ENCODE peak calls at places on chromosomes 11 and 22, in seven cellular contexts. One of them, this sample, is unnamed.
A peak's percentile ranks its signal among the peaks of the same experiment; 100 is the strongest.

GRCh38 chr22:39144101-39144815 is 8.2 kb downstream of the CBX7 start:
- DNase-seq in immature natural killer cell: peak; percentile 77
- DNase-seq in NCI-H1417 treated with DMSO at 0.1 percent for 48 hours: no peak
- DNase-seq in posterior cingulate gyrus: no peak
- DNase-seq in IMR-90: peak; percentile 30
- DNase-seq in AG09319: no peak
- DNase-seq in HTR-8/SVneo: no peak
- DNase-seq in this sample: no peak

GRCh38 chr22:29359469-29359868 is 28.9 kb downstream of the AP1B1 start:
- DNase-seq in AG09319: peak; percentile 14
- DNase-seq in posterior cingulate gyrus: peak; percentile 33
- DNase-seq in IMR-90: peak; percentile 53
- DNase-seq in immature natural killer cell: no peak
- DNase-seq in HTR-8/SVneo: peak; percentile 57
- DNase-seq in NCI-H1417 treated with DMSO at 0.1 percent for 48 hours: no peak
- DNase-seq in this sample: peak; percentile 1

GRCh38 chr22:44622147-44622427 is 79.9 kb upstream of the PRR5 start:
- DNase-seq in IMR-90: no peak
- DNase-seq in posterior cingulate gyrus: no peak
- DNase-seq in immature natural killer cell: no peak
- DNase-seq in NCI-H1417 treated with DMSO at 0.1 percent for 48 hours: peak; percentile 49
- DNase-seq in HTR-8/SVneo: no peak
- DNase-seq in AG09319: no peak
- DNase-seq in this sample: no peak

GRCh38 chr11:112977620-112978212 is 16.5 kb downstream of the NCAM1 start:
- DNase-seq in IMR-90: peak; percentile 13
- DNase-seq in posterior cingulate gyrus: no peak
- DNase-seq in AG09319: no peak
- DNase-seq in HTR-8/SVneo: no peak
- DNase-seq in NCI-H1417 treated with DMSO at 0.1 percent for 48 hours: no peak
- DNase-seq in immature natural killer cell: no peak
- DNase-seq in this sample: no peak

GRCh38 chr22:42656578-42656977 is 7.4 kb upstream of the CYB5R3 start:
- DNase-seq in AG09319: no peak
- DNase-seq in NCI-H1417 treated with DMSO at 0.1 percent for 48 hours: no peak
- DNase-seq in IMR-90: no peak
- DNase-seq in posterior cingulate gyrus: no peak
- DNase-seq in immature natural killer cell: no peak
- DNase-seq in HTR-8/SVneo: no peak
- DNase-seq in this sample: no peak

GRCh38 chr11:114501901-114502300 is 57.8 kb downstream of the NXPE1 start:
- DNase-seq in posterior cingulate gyrus: no peak
- DNase-seq in HTR-8/SVneo: no peak
- DNase-seq in immature natural killer cell: no peak
- DNase-seq in NCI-H1417 treated with DMSO at 0.1 percent for 48 hours: no peak
- DNase-seq in IMR-90: no peak
- DNase-seq in AG09319: no peak
- DNase-seq in this sample: no peak

GRCh38 chr22:40436460-40437431 is 66.4 kb downstream of the SGSM3 start:
- DNase-seq in IMR-90: peak; percentile 74
- DNase-seq in NCI-H1417 treated with DMSO at 0.1 percent for 48 hours: no peak
- DNase-seq in posterior cingulate gyrus: no peak
- DNase-seq in immature natural killer cell: peak; percentile 48
- DNase-seq in HTR-8/SVneo: peak; percentile 29
- DNase-seq in AG09319: peak; percentile 23
- DNase-seq in this sample: no peak

GRCh38 chr11:46519351-46519750 is 74.5 kb downstream of the AMBRA1 start:
- DNase-seq in HTR-8/SVneo: no peak
- DNase-seq in IMR-90: no peak
- DNase-seq in immature natural killer cell: no peak
- DNase-seq in NCI-H1417 treated with DMSO at 0.1 percent for 48 hours: no peak
- DNase-seq in posterior cingulate gyrus: no peak
- DNase-seq in AG09319: no peak
- DNase-seq in this sample: no peak

GRCh38 chr11:34633990-34634725 is 13.3 kb downstream of the EHF start:
- DNase-seq in HTR-8/SVneo: no peak
- DNase-seq in NCI-H1417 treated with DMSO at 0.1 percent for 48 hours: no peak
- DNase-seq in AG09319: no peak
- DNase-seq in immature natural killer cell: peak; percentile 27
- DNase-seq in IMR-90: peak; percentile 51
- DNase-seq in posterior cingulate gyrus: no peak
- DNase-seq in this sample: no peak

GRCh38 chr11:130719516-130719915 is 196.8 kb downstream of the SNX19 start:
- DNase-seq in NCI-H1417 treated with DMSO at 0.1 percent for 48 hours: no peak
- DNase-seq in HTR-8/SVneo: peak; percentile 15
- DNase-seq in IMR-90: peak; percentile 71
- DNase-seq in AG09319: no peak
- DNase-seq in posterior cingulate gyrus: no peak
- DNase-seq in immature natural killer cell: no peak
- DNase-seq in this sample: no peak

GRCh38 chr22:28052818-28053217 is 133.8 kb upstream of the PITPNB start:
- DNase-seq in NCI-H1417 treated with DMSO at 0.1 percent for 48 hours: peak; percentile 13
- DNase-seq in HTR-8/SVneo: no peak
- DNase-seq in IMR-90: no peak
- DNase-seq in AG09319: no peak
- DNase-seq in posterior cingulate gyrus: no peak
- DNase-seq in immature natural killer cell: no peak
- DNase-seq in this sample: no peak

GRCh38 chr11:61972112-61972795 is 4.8 kb upstream of the FTH1 start:
- DNase-seq in HTR-8/SVneo: no peak
- DNase-seq in NCI-H1417 treated with DMSO at 0.1 percent for 48 hours: no peak
- DNase-seq in AG09319: peak; percentile 79
- DNase-seq in posterior cingulate gyrus: no peak
- DNase-seq in immature natural killer cell: no peak
- DNase-seq in IMR-90: no peak
- DNase-seq in this sample: no peak

GRCh38 chr11:102157219-102157618 is 47.0 kb downstream of the YAP1 start:
- DNase-seq in NCI-H1417 treated with DMSO at 0.1 percent for 48 hours: no peak
- DNase-seq in AG09319: peak; percentile 28
- DNase-seq in posterior cingulate gyrus: no peak
- DNase-seq in HTR-8/SVneo: no peak
- DNase-seq in IMR-90: peak; percentile 85
- DNase-seq in immature natural killer cell: no peak
- DNase-seq in this sample: no peak

GRCh38 chr22:30610299-30610698 is 3.3 kb downstream of the TCN2 start:
- DNase-seq in IMR-90: no peak
- DNase-seq in NCI-H1417 treated with DMSO at 0.1 percent for 48 hours: no peak
- DNase-seq in immature natural killer cell: no peak
- DNase-seq in AG09319: no peak
- DNase-seq in HTR-8/SVneo: no peak
- DNase-seq in posterior cingulate gyrus: no peak
- DNase-seq in this sample: no peak

GRCh38 chr11:25566298-25567200 is 765.4 kb upstream of the ANO3 start:
- DNase-seq in HTR-8/SVneo: no peak
- DNase-seq in posterior cingulate gyrus: no peak
- DNase-seq in NCI-H1417 treated with DMSO at 0.1 percent for 48 hours: no peak
- DNase-seq in IMR-90: no peak
- DNase-seq in AG09319: no peak
- DNase-seq in immature natural killer cell: no peak
- DNase-seq in this sample: no peak

GRCh38 chr11:111730871-111731591 is 35.2 kb downstream of the PPP2R1B start:
- DNase-seq in immature natural killer cell: no peak
- DNase-seq in NCI-H1417 treated with DMSO at 0.1 percent for 48 hours: peak; percentile 30
- DNase-seq in posterior cingulate gyrus: no peak
- DNase-seq in IMR-90: no peak
- DNase-seq in AG09319: no peak
- DNase-seq in HTR-8/SVneo: no peak
- DNase-seq in this sample: no peak

GRCh38 chr11:63770763-63771162 is 2.2 kb upstream of the ZFTA start:
- DNase-seq in IMR-90: no peak
- DNase-seq in AG09319: no peak
- DNase-seq in HTR-8/SVneo: no peak
- DNase-seq in immature natural killer cell: no peak
- DNase-seq in NCI-H1417 treated with DMSO at 0.1 percent for 48 hours: no peak
- DNase-seq in posterior cingulate gyrus: no peak
- DNase-seq in this sample: no peak

GRCh38 chr22:24977370-24978230 is 25.1 kb downstream of the KIAA1671 start:
- DNase-seq in IMR-90: no peak
- DNase-seq in immature natural killer cell: no peak
- DNase-seq in HTR-8/SVneo: no peak
- DNase-seq in NCI-H1417 treated with DMSO at 0.1 percent for 48 hours: no peak
- DNase-seq in AG09319: no peak
- DNase-seq in posterior cingulate gyrus: no peak
- DNase-seq in this sample: no peak

GRCh38 chr11:121780971-121781370 is 328.2 kb upstream of the SORL1-AS1 start:
- DNase-seq in HTR-8/SVneo: no peak
- DNase-seq in NCI-H1417 treated with DMSO at 0.1 percent for 48 hours: no peak
- DNase-seq in immature natural killer cell: no peak
- DNase-seq in AG09319: no peak
- DNase-seq in IMR-90: no peak
- DNase-seq in posterior cingulate gyrus: no peak
- DNase-seq in this sample: no peak

GRCh38 chr22:28989912-28990311 is 71.7 kb downstream of the C22orf31 start:
- DNase-seq in immature natural killer cell: no peak
- DNase-seq in NCI-H1417 treated with DMSO at 0.1 percent for 48 hours: no peak
- DNase-seq in HTR-8/SVneo: no peak
- DNase-seq in posterior cingulate gyrus: no peak
- DNase-seq in AG09319: no peak
- DNase-seq in IMR-90: no peak
- DNase-seq in this sample: no peak

GRCh38 chr11:126190792-126191191 is 20.7 kb downstream of the RPUSD4 start:
- DNase-seq in IMR-90: no peak
- DNase-seq in HTR-8/SVneo: no peak
- DNase-seq in posterior cingulate gyrus: no peak
- DNase-seq in AG09319: no peak
- DNase-seq in immature natural killer cell: no peak
- DNase-seq in NCI-H1417 treated with DMSO at 0.1 percent for 48 hours: no peak
- DNase-seq in this sample: no peak

GRCh38 chr11:120883404-120884135 is 140.3 kb upstream of the TBCEL start:
- DNase-seq in immature natural killer cell: no peak
- DNase-seq in HTR-8/SVneo: no peak
- DNase-seq in NCI-H1417 treated with DMSO at 0.1 percent for 48 hours: no peak
- DNase-seq in posterior cingulate gyrus: no peak
- DNase-seq in IMR-90: peak; percentile 54
- DNase-seq in AG09319: no peak
- DNase-seq in this sample: no peak

GRCh38 chr22:17831527-17832251 is 57.4 kb upstream of the BID start:
- DNase-seq in NCI-H1417 treated with DMSO at 0.1 percent for 48 hours: no peak
- DNase-seq in AG09319: no peak
- DNase-seq in HTR-8/SVneo: no peak
- DNase-seq in immature natural killer cell: no peak
- DNase-seq in posterior cingulate gyrus: no peak
- DNase-seq in IMR-90: no peak
- DNase-seq in this sample: no peak

GRCh38 chr11:9774591-9775392 is 110.9 kb downstream of the SWAP70 start:
- DNase-seq in AG09319: peak; percentile 92
- DNase-seq in IMR-90: peak; percentile 94
- DNase-seq in posterior cingulate gyrus: no peak
- DNase-seq in immature natural killer cell: no peak
- DNase-seq in HTR-8/SVneo: no peak
- DNase-seq in NCI-H1417 treated with DMSO at 0.1 percent for 48 hours: no peak
- DNase-seq in this sample: peak; percentile 77

GRCh38 chr22:42294034-42294985 is 23.9 kb upstream of the TCF20 start:
- DNase-seq in NCI-H1417 treated with DMSO at 0.1 percent for 48 hours: no peak
- DNase-seq in HTR-8/SVneo: peak; percentile 22
- DNase-seq in IMR-90: peak; percentile 41
- DNase-seq in immature natural killer cell: no peak
- DNase-seq in AG09319: no peak
- DNase-seq in posterior cingulate gyrus: no peak
- DNase-seq in this sample: no peak

GRCh38 chr11:116821050-116821918 is 1.8 kb downstream of the APOA4 start:
- DNase-seq in AG09319: no peak
- DNase-seq in immature natural killer cell: no peak
- DNase-seq in IMR-90: no peak
- DNase-seq in HTR-8/SVneo: no peak
- DNase-seq in NCI-H1417 treated with DMSO at 0.1 percent for 48 hours: no peak
- DNase-seq in posterior cingulate gyrus: no peak
- DNase-seq in this sample: no peak

GRCh38 chr11:2378527-2379210 is 1.6 kb downstream of the CD81 start:
- DNase-seq in IMR-90: peak; percentile 69
- DNase-seq in immature natural killer cell: no peak
- DNase-seq in posterior cingulate gyrus: no peak
- DNase-seq in AG09319: peak; percentile 66
- DNase-seq in HTR-8/SVneo: no peak
- DNase-seq in NCI-H1417 treated with DMSO at 0.1 percent for 48 hours: no peak
- DNase-seq in this sample: no peak

GRCh38 chr22:32858121-32858703 is 56.7 kb downstream of the TIMP3 start:
- DNase-seq in HTR-8/SVneo: no peak
- DNase-seq in IMR-90: no peak
- DNase-seq in NCI-H1417 treated with DMSO at 0.1 percent for 48 hours: no peak
- DNase-seq in immature natural killer cell: no peak
- DNase-seq in posterior cingulate gyrus: no peak
- DNase-seq in AG09319: no peak
- DNase-seq in this sample: no peak

GRCh38 chr11:77209663-77210062 is 81.6 kb downstream of the MYO7A start:
- DNase-seq in IMR-90: no peak
- DNase-seq in HTR-8/SVneo: no peak
- DNase-seq in NCI-H1417 treated with DMSO at 0.1 percent for 48 hours: no peak
- DNase-seq in AG09319: no peak
- DNase-seq in immature natural killer cell: no peak
- DNase-seq in posterior cingulate gyrus: no peak
- DNase-seq in this sample: no peak

GRCh38 chr11:81963018-81963417 is 770.6 kb downstream of the FAM181B start:
- DNase-seq in IMR-90: no peak
- DNase-seq in NCI-H1417 treated with DMSO at 0.1 percent for 48 hours: no peak
- DNase-seq in posterior cingulate gyrus: no peak
- DNase-seq in HTR-8/SVneo: no peak
- DNase-seq in immature natural killer cell: no peak
- DNase-seq in AG09319: no peak
- DNase-seq in this sample: no peak

GRCh38 chr11:103450241-103450640 is 341.0 kb downstream of the DYNC2H1 start:
- DNase-seq in posterior cingulate gyrus: no peak
- DNase-seq in HTR-8/SVneo: no peak
- DNase-seq in IMR-90: peak; percentile 73
- DNase-seq in immature natural killer cell: no peak
- DNase-seq in NCI-H1417 treated with DMSO at 0.1 percent for 48 hours: no peak
- DNase-seq in AG09319: no peak
- DNase-seq in this sample: no peak

GRCh38 chr22:25081409-25081824 is 118.2 kb upstream of the CRYBB3 start:
- DNase-seq in NCI-H1417 treated with DMSO at 0.1 percent for 48 hours: no peak
- DNase-seq in IMR-90: peak; percentile 4
- DNase-seq in immature natural killer cell: peak; percentile 49
- DNase-seq in HTR-8/SVneo: peak; percentile 13
- DNase-seq in AG09319: no peak
- DNase-seq in posterior cingulate gyrus: no peak
- DNase-seq in this sample: no peak

GRCh38 chr11:78922886-78923625 is 348.4 kb upstream of the NARS2 start:
- DNase-seq in IMR-90: no peak
- DNase-seq in HTR-8/SVneo: no peak
- DNase-seq in AG09319: no peak
- DNase-seq in immature natural killer cell: no peak
- DNase-seq in NCI-H1417 treated with DMSO at 0.1 percent for 48 hours: no peak
- DNase-seq in posterior cingulate gyrus: no peak
- DNase-seq in this sample: no peak

GRCh38 chr11:61332266-61332822 is 561 bp downstream of the DDB1 start:
- DNase-seq in posterior cingulate gyrus: no peak
- DNase-seq in NCI-H1417 treated with DMSO at 0.1 percent for 48 hours: no peak
- DNase-seq in immature natural killer cell: no peak
- DNase-seq in HTR-8/SVneo: no peak
- DNase-seq in AG09319: no peak
- DNase-seq in IMR-90: peak; percentile 36
- DNase-seq in this sample: no peak